ENCODE peak calls at places on chromosomes 2 and 18, in four cellular contexts. K is SK-N-SH, V is H1, C is colonic mucosa. R is an unnamed sample. For H3K36me3, the result is how much of the 10 kb centered on the place peaks cover.

GRCh38 chr18:35775887-35776286 is 194.3 kb downstream of the GALNT1 start:
- DNase-seq in V (no peak), C (no peak), K (no peak), R (no peak)

GRCh38 chr2:124025349-124025720 is 248 bp downstream of the CNTNAP5 start:
- DNase-seq in C (no peak), V (no peak), K (no peak), R (no peak)

GRCh38 chr2:85106489-85107180 is 26.6 kb upstream of the TCF7L1 start:
- DNase-seq in V (no peak), C (no peak), K (peak), R (no peak)

GRCh38 chr18:55246278-55246677 is 287.0 kb upstream of the CCDC68 start:
- DNase-seq in V (no peak), C (no peak), K (no peak), R (no peak)

GRCh38 chr2:219727771-219728429 is 100.5 kb downstream of the SLC4A3 start:
- DNase-seq in C (no peak), V (no peak), K (no peak), R (no peak)

GRCh38 chr2:28649481-28650260 is 102.0 kb upstream of the PPP1CB start:
- DNase-seq in V (no peak), K (no peak), C (no peak), R (no peak)

GRCh38 chr2:227460079-227460485 is 11.9 kb upstream of the AGFG1 start:
- DNase-seq in K (no peak), V (no peak), C (no peak), R (no peak)

GRCh38 chr2:134460583-134460998 is 206.7 kb downstream of the MGAT5 start:
- DNase-seq in V (peak), C (peak), K (peak), R (peak)

GRCh38 chr2:73913414-73914054 is 13.1 kb upstream of the DGUOK start:
- DNase-seq in C (no peak), V (no peak), K (no peak), R (no peak)

GRCh38 chr2:179165356-179166000 is 99.2 kb downstream of the SESTD1 start:
- DNase-seq in V (no peak), C (no peak), K (no peak), R (no peak)

GRCh38 chr2:207283356-207283755 is 117.6 kb upstream of the KLF7 start:
- DNase-seq in V (no peak), C (no peak), K (no peak), R (no peak)

GRCh38 chr2:2721296-2721835 is 390.3 kb upstream of the MYT1L start:
- DNase-seq in V (no peak), C (no peak), K (no peak), R (no peak)

GRCh38 chr2:72112421-72112820 is 35.2 kb downstream of the CYP26B1 start:
- DNase-seq in K (no peak), V (no peak), C (peak), R (no peak)

GRCh38 chr2:167898297-167898696 is 349.1 kb downstream of the STK39 start:
- DNase-seq in K (no peak), V (no peak), C (no peak), R (no peak)

GRCh38 chr18:63882333-63883141 is 5.0 kb upstream of the SERPINB2 start:
- DNase-seq in K (no peak), V (no peak), C (no peak), R (no peak)

GRCh38 chr2:45921921-45922320 is 270.4 kb downstream of the PRKCE start:
- DNase-seq in V (no peak), C (no peak), K (no peak), R (no peak)

GRCh38 chr18:24530630-24531111 is 70.2 kb downstream of the HRH4 start:
- DNase-seq in C (no peak), V (no peak), K (no peak), R (no peak)

GRCh38 chr2:48270209-48270608 is 259.7 kb upstream of the STON1 start:
- DNase-seq in K (no peak), C (peak), V (no peak), R (no peak)

GRCh38 chr2:129748653-129749052 is 230.8 kb upstream of the RAB6C start:
- DNase-seq in V (peak), C (no peak), K (no peak), R (no peak)

GRCh38 chr18:60549338-60549960 is 176.9 kb upstream of the MC4R start:
- DNase-seq in K (peak), V (peak), C (no peak), R (no peak)

GRCh38 chr2:241774419-241775222 is 2.0 kb upstream of the GAL3ST2 start:
- DNase-seq in C (peak), K (peak), V (no peak), R (no peak)

GRCh38 chr2:72851333-72851732 is 25.5 kb upstream of the EXOC6B start:
- DNase-seq in C (no peak), K (no peak), V (no peak), R (no peak)

GRCh38 chr2:157692768-157693167 is 64.1 kb upstream of the ACVR1C start:
- DNase-seq in V (no peak), K (no peak), C (no peak), R (no peak)

GRCh38 chr2:37414470-37414949 is 70.1 kb downstream of the QPCT start:
- DNase-seq in K (peak), V (no peak), C (no peak), R (no peak)

GRCh38 chr2:157835425-157835824 is 40.7 kb downstream of the ACVR1 start:
- DNase-seq in C (no peak), V (no peak), K (no peak), R (no peak)

GRCh38 chr2:234261736-234262135 is 211.2 kb downstream of the SPP2 start:
- DNase-seq in V (no peak), C (no peak), K (no peak), R (no peak)

GRCh38 chr2:234258562-234259141 is 208.2 kb downstream of the SPP2 start:
- DNase-seq in C (no peak), K (no peak), V (no peak), R (no peak)

GRCh38 chr2:234256516-234256915 is 206.0 kb downstream of the SPP2 start:
- DNase-seq in V (no peak), K (no peak), C (no peak), R (no peak)

GRCh38 chr2:234257859-234258561 is 207.5 kb downstream of the SPP2 start:
- DNase-seq in V (peak), K (peak), C (peak), R (peak)

GRCh38 chr2:234259440-234259839 is 208.9 kb downstream of the SPP2 start:
- DNase-seq in K (no peak), V (no peak), C (no peak), R (no peak)
- H3K9ac ChIP-seq in K (no peak), V (no peak), C (no peak), R (no peak)

GRCh38 chr2:236768393-236769140 is 198.9 kb downstream of the ACKR3 start:
- DNase-seq in V (no peak), C (no peak), K (no peak), R (no peak)
- H3K27ac ChIP-seq in V (no peak), C (no peak), K (peak), R (no peak)

DNA sequence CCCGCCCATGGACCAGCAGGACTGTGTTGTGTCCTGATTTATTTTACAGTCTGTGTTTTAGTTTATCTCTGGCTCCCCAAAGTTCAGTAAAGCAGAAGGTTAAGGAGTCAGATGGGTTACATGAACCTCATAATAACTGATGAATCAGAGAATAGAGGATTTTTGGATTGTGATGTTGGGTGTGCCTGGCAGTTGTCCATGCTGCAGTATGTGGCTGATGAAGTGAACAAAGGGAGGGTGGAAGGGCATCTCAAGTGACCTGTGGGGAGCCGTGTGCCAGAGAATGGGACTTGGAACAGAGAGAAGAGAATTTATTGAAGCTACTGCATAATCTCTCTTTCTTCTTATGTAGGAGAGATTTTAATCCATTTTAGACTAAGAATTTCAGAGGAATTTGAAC is 145.5 kb downstream of the MAP4K4 start:
- DNase-seq in C (no peak), V (no peak), K (no peak), R (no peak)
- H3K36me3 ChIP-seq in C (under half), V (half or more), K (half or more), R (under half)

GRCh38 chr2:188684795-188685194 is 289.4 kb upstream of the COL3A1 start:
- DNase-seq in C (no peak), K (no peak), V (no peak), R (no peak)
- H3K9ac ChIP-seq in C (no peak), K (no peak), V (no peak), R (no peak)

GRCh38 chr18:49608892-49609291 is 47.0 kb downstream of the LIPG start:
- DNase-seq in C (no peak), V (no peak), K (no peak), R (no peak)
- H3K27ac ChIP-seq in C (no peak), V (no peak), K (no peak), R (no peak)

DNA sequence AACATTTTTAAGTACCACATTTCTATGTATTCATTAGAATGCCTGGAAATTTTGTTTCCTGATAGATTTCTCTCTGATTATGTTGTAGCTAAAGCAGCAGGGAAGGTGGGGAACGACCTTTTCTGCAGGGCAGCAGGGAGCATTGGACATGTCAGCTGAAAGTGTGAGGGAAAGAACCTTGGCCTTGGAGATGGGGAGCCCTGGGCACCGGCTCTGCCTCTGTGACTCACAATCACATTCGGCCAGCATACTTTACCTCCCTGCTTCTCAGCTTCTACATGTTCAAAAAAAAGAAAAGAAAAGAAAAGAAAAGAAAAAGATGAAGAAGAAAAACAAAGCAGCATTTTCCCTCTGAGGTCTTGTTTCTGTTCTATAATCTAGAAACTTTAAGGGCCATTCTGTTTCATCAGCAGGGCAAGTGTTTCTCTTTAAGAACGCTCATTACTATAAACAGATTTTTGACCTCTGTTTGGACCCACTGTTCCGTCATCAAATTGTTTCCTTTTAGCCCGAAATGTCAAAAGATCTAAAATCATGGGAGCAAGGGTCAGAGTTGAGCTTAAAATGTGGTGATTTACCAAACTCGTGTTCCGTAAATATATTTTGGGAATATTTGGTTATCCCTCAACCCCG is 27.9 kb downstream of the SETBP1 start:
- DNase-seq in C (no peak), K (no peak), V (no peak), R (no peak)
- H3K36me3 ChIP-seq in C (under half), K (under half), V (under half), R (under half)

GRCh38 chr2:98471402-98472131 is 26.9 kb downstream of the INPP4A start:
- DNase-seq in C (no peak), V (no peak), K (no peak), R (no peak)
- H3K9ac ChIP-seq in C (no peak), V (no peak), K (no peak), R (no peak)

DNA sequence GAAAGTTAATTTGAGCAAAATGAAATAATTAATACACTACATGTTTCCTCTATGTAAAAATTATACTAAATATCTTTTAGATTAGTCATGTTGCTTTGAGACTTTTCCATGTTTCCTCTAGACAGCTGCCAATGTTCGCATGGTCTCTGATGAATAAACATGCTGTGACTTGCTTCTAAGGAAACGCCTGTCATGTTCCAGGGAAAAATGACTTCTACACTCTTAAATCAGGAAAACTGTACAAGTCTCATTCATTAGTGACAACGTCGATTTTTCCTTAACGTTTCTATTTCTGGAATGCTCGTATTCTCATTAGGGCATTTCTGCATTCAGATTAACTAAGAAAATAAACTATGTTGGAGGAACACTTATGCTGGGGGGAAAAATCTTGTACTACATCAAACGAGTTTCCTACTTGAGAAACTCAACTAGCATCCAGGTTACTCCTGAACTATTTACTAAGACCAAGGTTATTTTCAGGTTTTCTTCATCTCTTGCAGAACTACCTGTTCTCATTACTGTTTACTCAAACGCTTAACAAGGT is 1.6 kb downstream of the COBLL1 start:
- DNase-seq in K (no peak), C (no peak), V (no peak), R (no peak)
- H3K27ac ChIP-seq in K (peak), C (peak), V (no peak), R (peak)

DNA sequence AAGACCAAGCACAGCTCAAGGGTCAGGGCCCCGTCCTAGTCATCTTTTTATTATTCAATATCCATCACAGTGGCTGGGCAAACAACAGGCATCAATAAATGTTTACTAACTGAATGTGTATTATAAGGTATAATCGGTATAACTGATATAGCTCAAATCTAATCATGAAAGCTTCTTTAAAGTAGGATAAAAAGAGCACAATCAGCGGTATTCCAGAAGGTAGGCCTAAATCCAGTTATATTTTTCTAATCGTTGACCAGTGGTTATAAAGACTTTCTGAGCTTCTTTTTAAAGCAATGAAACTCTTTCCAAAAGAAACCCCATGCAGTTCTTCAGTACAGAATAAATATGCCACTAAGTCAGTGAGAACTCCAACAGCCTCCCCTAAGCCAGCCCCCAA is 92.1 kb downstream of the SMAD2 start:
- DNase-seq in C (no peak), V (no peak), K (no peak), R (no peak)
- H3K36me3 ChIP-seq in C (under half), V (under half), K (half or more), R (under half)

R was measured in kidney.